ENCODE peak calls at places on chromosome 15, in seven cellular contexts. D, V, Z, L, U, P and N are unnamed samples.

GRCh38 chr15:45200799-45201556 is 13.2 kb upstream of the SHF start:
- DNase-seq in U (peak), P (peak), L (peak), D (no peak), V (peak), Z (peak), N (peak)

GRCh38 chr15:44788748-44789147 is 52.4 kb downstream of the TRIM69 start:
- DNase-seq in P (peak), U (no peak), D (no peak), L (no peak), V (no peak), Z (no peak), N (no peak)

GRCh38 chr15:42494998-42495360 is 455 bp upstream of the SNAP23 start:
- DNase-seq in P (no peak), U (peak), D (no peak), V (peak), Z (peak), L (peak), N (peak)

GRCh38 chr15:41512512-41513281 is 930 bp downstream of the LTK start:
- DNase-seq in V (no peak), U (no peak), Z (no peak), D (no peak), L (no peak), P (no peak), N (no peak)

GRCh38 chr15:28885630-28886430 is at the start of gene APBA2:
- DNase-seq in L (peak), V (peak), U (peak), P (peak), D (no peak), Z (no peak), N (peak)

GRCh38 chr15:63077952-63078351 is 35.4 kb downstream of the TPM1 start:
- DNase-seq in P (no peak), D (no peak), L (no peak), U (no peak), Z (no peak), V (no peak), N (no peak)

GRCh38 chr15:88489321-88489720 is 21.8 kb downstream of the MRPS11 start:
- DNase-seq in V (no peak), P (no peak), L (no peak), U (no peak), Z (no peak), D (no peak), N (no peak)

GRCh38 chr15:68187559-68187958 is 17.6 kb downstream of the CALML4 start:
- DNase-seq in D (no peak), L (peak), U (no peak), Z (peak), V (peak), P (peak), N (peak)

GRCh38 chr15:31269961-31270575 is 56.6 kb upstream of the KLF13 start:
- DNase-seq in U (no peak), Z (no peak), L (no peak), D (no peak), P (peak), V (peak), N (no peak)

GRCh38 chr15:63922551-63923315 is 89.0 kb upstream of the HERC1 start:
- DNase-seq in L (no peak), V (no peak), P (no peak), U (no peak), D (no peak), Z (no peak), N (no peak)

GRCh38 chr15:38254065-38254883 is 1.6 kb downstream of the SPRED1 start:
- DNase-seq in V (peak), D (peak), L (peak), Z (peak), U (peak), P (peak), N (peak)

GRCh38 chr15:92091155-92091734 is 237.7 kb downstream of the SLCO3A1 start:
- DNase-seq in D (no peak), V (peak), Z (peak), P (no peak), U (no peak), L (peak), N (peak)

GRCh38 chr15:90001683-90002427 is 731 bp downstream of the ZNF710 start:
- DNase-seq in L (peak), U (peak), D (peak), P (peak), Z (no peak), V (peak), N (peak)

GRCh38 chr15:79349526-79349925 is 38.6 kb downstream of the TMED3 start:
- DNase-seq in L (peak), Z (no peak), D (no peak), V (no peak), U (no peak), P (no peak), N (no peak)

GRCh38 chr15:66145242-66146182 is 108.0 kb downstream of the MEGF11 start:
- DNase-seq in U (peak), D (no peak), V (no peak), L (no peak), P (no peak), Z (no peak), N (no peak)

GRCh38 chr15:75921732-75922703 is 18.3 kb downstream of the FBXO22 start:
- DNase-seq in L (peak), U (peak), D (no peak), V (peak), Z (peak), P (no peak), N (peak)

GRCh38 chr15:66253643-66254363 is at the start of gene MEGF11:
- DNase-seq in U (no peak), L (peak), P (no peak), V (peak), Z (no peak), D (no peak), N (peak)

GRCh38 chr15:99944131-99944530 is 210.9 kb upstream of the LYSMD4 start:
- DNase-seq in U (no peak), P (no peak), L (no peak), D (no peak), V (no peak), Z (no peak), N (no peak)

GRCh38 chr15:26372712-26373111 is 400.2 kb downstream of the GABRB3 start:
- DNase-seq in Z (no peak), L (no peak), U (no peak), V (no peak), D (no peak), P (no peak), N (no peak)

GRCh38 chr15:49421991-49422390 is 1.1 kb upstream of the FGF7 start:
- DNase-seq in U (peak), Z (peak), L (peak), P (peak), V (peak), D (no peak), N (peak)

GRCh38 chr15:93042691-93043378 is 46.2 kb downstream of the RGMA start:
- DNase-seq in P (no peak), D (no peak), U (no peak), V (no peak), L (no peak), Z (no peak), N (no peak)

GRCh38 chr15:91224750-91225380 is 124.8 kb downstream of the SV2B start:
- DNase-seq in V (peak), L (peak), U (peak), P (no peak), Z (no peak), D (peak), N (peak)

GRCh38 chr15:69303337-69304175 is 4.8 kb downstream of the PAQR5 start:
- DNase-seq in V (no peak), D (no peak), P (no peak), Z (no peak), L (no peak), U (no peak), N (peak)

GRCh38 chr15:40092416-40093223 is 16.1 kb downstream of the BMF start:
- DNase-seq in Z (peak), P (no peak), L (peak), U (peak), V (peak), D (no peak), N (peak)

GRCh38 chr15:51727141-51727897 is 10.1 kb downstream of the LYSMD2 start:
- DNase-seq in D (no peak), L (peak), P (no peak), V (no peak), Z (no peak), U (no peak), N (peak)

GRCh38 chr15:88637436-88637835 is 1.4 kb upstream of the ISG20 start:
- DNase-seq in L (no peak), U (no peak), Z (no peak), V (no peak), P (no peak), D (no peak), N (no peak)

GRCh38 chr15:29141206-29141907 is 128.3 kb downstream of the NSMCE3 start:
- DNase-seq in L (no peak), D (no peak), Z (no peak), U (no peak), P (no peak), V (no peak), N (no peak)

GRCh38 chr15:36469567-36469966 is 109.9 kb upstream of the CDIN1 start:
- DNase-seq in U (no peak), D (no peak), Z (no peak), P (no peak), V (no peak), L (peak), N (peak)

GRCh38 chr15:83310521-83311456 is 26.3 kb upstream of the BNC1 start:
- DNase-seq in L (peak), P (no peak), D (no peak), V (no peak), Z (no peak), U (no peak), N (no peak)

GRCh38 chr15:101014276-101014675 is 95.1 kb downstream of the LRRK1 start:
- DNase-seq in U (no peak), D (no peak), V (no peak), P (peak), Z (no peak), L (no peak), N (no peak)

GRCh38 chr15:70035719-70036077 is 62.0 kb downstream of the TLE3 start:
- DNase-seq in P (no peak), V (no peak), U (no peak), Z (no peak), L (no peak), D (peak), N (no peak)

GRCh38 chr15:88714782-88715372 is 76.1 kb downstream of the ISG20 start:
- DNase-seq in V (no peak), L (no peak), D (no peak), Z (no peak), P (no peak), U (no peak), N (no peak)

GRCh38 chr15:66858423-66859207 is 156.6 kb downstream of the SMAD6 start:
- DNase-seq in P (no peak), V (no peak), U (no peak), Z (no peak), L (no peak), D (no peak), N (no peak)

GRCh38 chr15:34065261-34065660 is 26.3 kb upstream of the AVEN start:
- DNase-seq in L (no peak), D (no peak), P (no peak), U (no peak), V (no peak), Z (no peak), N (no peak)

GRCh38 chr15:92392462-92392861 is 1.2 kb upstream of the ST8SIA2 start:
- DNase-seq in U (no peak), L (no peak), D (no peak), P (no peak), Z (no peak), V (no peak), N (no peak)

GRCh38 chr15:65165875-65166274 is 19.3 kb downstream of the CLPX start:
- DNase-seq in P (no peak), V (no peak), L (no peak), Z (no peak), U (no peak), D (no peak), N (no peak)

GRCh38 chr15:22989576-22990477 is 9.7 kb upstream of the CYFIP1 start:
- DNase-seq in P (no peak), L (no peak), Z (no peak), U (no peak), D (no peak), V (peak), N (no peak)